ENCODE peak calls at places on chromosomes 4 and X, in five cellular contexts. S, W, I, K and O are unnamed samples.

GRCh38 chr4:110449947-110450346 is 26.0 kb upstream of the ENPEP start:
- DNase-seq in S (no peak), W (no peak), I (no peak), K (no peak), O (no peak)

GRCh38 chr4:88738146-88738545 is 40.5 kb upstream of the NAP1L5 start:
- DNase-seq in S (no peak), W (no peak), I (no peak), K (no peak), O (no peak)

GRCh38 chr4:186829740-186830449 is 106.2 kb upstream of the FAT1 start:
- DNase-seq in S (no peak), W (peak; percentile 98), I (no peak), K (no peak), O (no peak)

GRCh38 chrX:75273483-75273882 is 402 bp upstream of the UPRT start:
- DNase-seq in S (no peak), W (no peak), I (no peak), K (no peak), O (peak; percentile 3)

GRCh38 chr4:134727696-134728095 is 526.1 kb upstream of the PABPC4L start:
- DNase-seq in S (no peak), W (no peak), I (no peak), K (no peak), O (no peak)

GRCh38 chrX:37959212-37960021 is 46.9 kb upstream of the SYTL5 start:
- DNase-seq in S (no peak), W (no peak), I (no peak), K (no peak), O (no peak)

GRCh38 chrX:154596290-154596929 is 11.5 kb downstream of the CTAG1A start:
- DNase-seq in S (peak; percentile 62), W (peak; percentile 16), I (peak; percentile 54), K (no peak), O (no peak)

GRCh38 chr4:127624176-127624575 is 8.6 kb upstream of the INTU start:
- DNase-seq in S (no peak), W (no peak), I (no peak), K (no peak), O (no peak)

GRCh38 chrX:116284383-116284782 is 113.8 kb downstream of the AGTR2 start:
- DNase-seq in S (no peak), W (no peak), I (no peak), K (no peak), O (no peak)

GRCh38 chr4:57426779-57427395 is 316.7 kb upstream of the IGFBP7 start:
- DNase-seq in S (peak; percentile 74), W (peak; percentile 66), I (peak; percentile 52), K (peak; percentile 64), O (peak; percentile 41)

GRCh38 chrX:58025979-58026378 is 115.7 kb upstream of the ZXDA start:
- DNase-seq in S (no peak), W (peak; percentile 25), I (peak; percentile 4), K (peak; percentile 50), O (peak; percentile 14)

GRCh38 chr4:132316738-132317137 is 832.4 kb upstream of the PCDH10 start:
- DNase-seq in S (no peak), W (no peak), I (no peak), K (no peak), O (no peak)

GRCh38 chrX:129717902-129718301 is 20.9 kb upstream of the XPNPEP2 start:
- DNase-seq in S (peak; percentile 68), W (peak; percentile 78), I (no peak), K (no peak), O (no peak)

GRCh38 chrX:70231666-70232065 is 2.8 kb upstream of the AWAT1 start:
- DNase-seq in S (no peak), W (no peak), I (no peak), K (no peak), O (no peak)

GRCh38 chrX:40278340-40279090 is 180.8 kb upstream of the BCOR start:
- DNase-seq in S (no peak), W (no peak), I (no peak), K (peak; percentile 68), O (no peak)

GRCh38 chr4:7759221-7759620 is 180.4 kb downstream of the AFAP1 start:
- DNase-seq in S (no peak), W (no peak), I (no peak), K (peak; percentile 89), O (no peak)

GRCh38 chr4:128323401-128323800 is 35.8 kb upstream of the PGRMC2 start:
- DNase-seq in S (no peak), W (no peak), I (no peak), K (no peak), O (no peak)

GRCh38 chrX:10217218-10217617 is 60.4 kb downstream of the CLCN4 start:
- DNase-seq in S (no peak), W (no peak), I (no peak), K (no peak), O (no peak)

GRCh38 chr4:60656171-60656570 is 544.0 kb upstream of the ADGRL3 start:
- DNase-seq in S (no peak), W (peak; percentile 13), I (no peak), K (no peak), O (no peak)

GRCh38 chr4:57865264-57865663 is 755.1 kb upstream of the IGFBP7 start:
- DNase-seq in S (no peak), W (no peak), I (no peak), K (no peak), O (peak; percentile 1)

GRCh38 chrX:39063037-39063436 is 261.8 kb downstream of the MID1IP1 start:
- DNase-seq in S (no peak), W (no peak), I (no peak), K (no peak), O (no peak)

GRCh38 chr4:83858121-83858520 is 322.2 kb downstream of the GPAT3 start:
- DNase-seq in S (no peak), W (peak; percentile 56), I (no peak), K (no peak), O (no peak)

GRCh38 chr4:6032249-6033244 is 14.3 kb upstream of the C4orf50 start:
- DNase-seq in S (no peak), W (no peak), I (no peak), K (no peak), O (no peak)

GRCh38 chr4:156545003-156545785 is 426.4 kb downstream of the PDGFC start:
- DNase-seq in S (no peak), W (peak; percentile 15), I (no peak), K (no peak), O (no peak)

GRCh38 chr4:182856862-182857261 is 60.3 kb downstream of the DCTD start:
- DNase-seq in S (no peak), W (no peak), I (no peak), K (no peak), O (no peak)

GRCh38 chr4:26131711-26132110 is 189.1 kb upstream of the RBPJ start:
- DNase-seq in S (no peak), W (no peak), I (no peak), K (peak; percentile 61), O (peak; percentile 56)

GRCh38 chr4:167715176-167715575 is 377.2 kb upstream of the ANXA10 start:
- DNase-seq in S (no peak), W (no peak), I (no peak), K (no peak), O (no peak)

GRCh38 chrX:142238536-142238935 is 33.4 kb upstream of the MAGEC2 start:
- DNase-seq in S (no peak), W (no peak), I (no peak), K (no peak), O (no peak)

GRCh38 chrX:50117477-50117876 is 83.3 kb downstream of the AKAP4 start:
- DNase-seq in S (no peak), W (no peak), I (no peak), K (no peak), O (no peak)

GRCh38 chr4:41865306-41865980 is 69.8 kb upstream of the TMEM33 start:
- DNase-seq in S (peak; percentile 52), W (no peak), I (no peak), K (no peak), O (no peak)

GRCh38 chr4:148515248-148515647 is 73.0 kb upstream of the NR3C2 start:
- DNase-seq in S (no peak), W (peak; percentile 57), I (no peak), K (no peak), O (no peak)

GRCh38 chr4:83356899-83357661 is 22.4 kb upstream of the HPSE start:
- DNase-seq in S (no peak), W (peak; percentile 91), I (no peak), K (peak; percentile 23), O (no peak)

GRCh38 chr4:99047710-99048109 is 40.9 kb downstream of the ADH5 start:
- DNase-seq in S (no peak), W (no peak), I (no peak), K (no peak), O (no peak)
- TF ChIP-seq CTCF in S (no peak), W (no peak), I (no peak), K (no peak), O (no peak)

GRCh38 chr4:86033171-86033570 is 326.7 kb downstream of the MAPK10 start:
- DNase-seq in S (peak; percentile 89), W (peak; percentile 41), I (no peak), K (no peak), O (no peak)
- TF ChIP-seq CTCF in S (no peak), W (no peak), I (no peak), K (no peak), O (no peak)

GRCh38 chr4:158861766-158862165 is 92.9 kb downstream of the FNIP2 start:
- DNase-seq in S (no peak), W (no peak), I (no peak), K (no peak), O (no peak)
- TF ChIP-seq CTCF in S (no peak), W (no peak), I (no peak), K (no peak), O (no peak)

DNA sequence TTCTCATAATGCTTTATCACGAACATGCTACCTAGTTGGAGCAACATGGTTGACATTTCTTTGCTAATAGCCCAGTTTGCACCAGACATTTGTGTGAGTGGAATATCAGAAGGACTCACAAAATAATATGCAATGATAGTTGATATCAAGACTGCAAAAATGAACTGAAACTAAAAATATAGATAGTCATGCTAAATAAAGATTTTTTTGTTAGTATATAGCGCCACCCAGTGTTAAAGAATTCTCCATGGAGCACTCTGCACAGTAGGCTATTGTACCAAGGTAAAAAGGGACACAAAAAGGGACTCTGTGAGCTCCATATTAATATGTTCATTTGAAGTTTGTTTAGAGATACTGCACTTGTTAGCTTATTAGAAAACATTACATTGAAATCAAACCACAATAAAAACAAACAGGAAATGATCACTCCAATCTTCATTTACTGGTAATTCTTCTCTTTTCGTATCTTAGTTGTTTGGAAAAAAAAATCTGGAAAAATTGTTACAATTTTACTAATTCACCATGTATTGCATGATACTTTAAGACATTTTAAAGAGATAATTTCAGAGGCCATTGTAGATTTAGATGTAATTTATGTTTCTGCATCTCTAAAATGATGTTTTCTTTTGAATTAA is 1509.6 kb downstream of the ADGRL3 start:
- DNase-seq in S (no peak), W (peak; percentile 0), I (peak; percentile 0), K (peak; percentile 1), O (peak; percentile 20)
- TF ChIP-seq CTCF in S (no peak), W (peak; percentile 46), I (peak; percentile 32), K (peak; percentile 40), O (peak; percentile 24)